ENCODE peak calls at places on chromosomes 4 and X, in eight cellular contexts. One of them, this sample, is unnamed.

GRCh38 chrX:110477593-110478228 is 119.1 kb downstream of the RTL9 start:
- DNase-seq in fibroblast of lung: no peak
- DNase-seq in HCT116: no peak
- DNase-seq in left lung: no peak
- DNase-seq in adrenal gland: no peak
- DNase-seq in tibial artery: no peak
- DNase-seq in tibial nerve: no peak
- DNase-seq in OCI-LY7: no peak
- DNase-seq in this sample: no peak

GRCh38 chr4:15234585-15235126 is 193.2 kb upstream of the C1QTNF7 start:
- DNase-seq in fibroblast of lung: peak; percentile 96
- DNase-seq in HCT116: no peak
- DNase-seq in left lung: no peak
- DNase-seq in adrenal gland: no peak
- DNase-seq in tibial artery: no peak
- DNase-seq in tibial nerve: peak; percentile 44
- DNase-seq in OCI-LY7: no peak
- DNase-seq in this sample: no peak

GRCh38 chrX:8731579-8732395 is at the start of gene ANOS1:
- DNase-seq in fibroblast of lung: peak; percentile 67
- DNase-seq in HCT116: no peak
- DNase-seq in left lung: peak; percentile 85
- DNase-seq in adrenal gland: peak; percentile 27
- DNase-seq in tibial artery: peak; percentile 71
- DNase-seq in tibial nerve: peak; percentile 23
- DNase-seq in OCI-LY7: no peak
- DNase-seq in this sample: peak; percentile 27

GRCh38 chr4:77903186-77903585 is 40.6 kb downstream of the MRPL1 start:
- DNase-seq in fibroblast of lung: peak; percentile 19
- DNase-seq in HCT116: no peak
- DNase-seq in left lung: no peak
- DNase-seq in adrenal gland: no peak
- DNase-seq in tibial artery: no peak
- DNase-seq in tibial nerve: no peak
- DNase-seq in OCI-LY7: no peak
- DNase-seq in this sample: no peak

GRCh38 chr4:164700471-164700870 is 53.5 kb upstream of the SMIM31 start:
- DNase-seq in fibroblast of lung: no peak
- DNase-seq in HCT116: peak; percentile 56
- DNase-seq in left lung: peak; percentile 60
- DNase-seq in adrenal gland: no peak
- DNase-seq in tibial artery: no peak
- DNase-seq in tibial nerve: no peak
- DNase-seq in OCI-LY7: peak; percentile 5
- DNase-seq in this sample: no peak

GRCh38 chr4:7323872-7324650 is 110.7 kb downstream of the PSAPL1 start:
- DNase-seq in fibroblast of lung: no peak
- DNase-seq in HCT116: peak; percentile 7
- DNase-seq in left lung: peak; percentile 35
- DNase-seq in adrenal gland: no peak
- DNase-seq in tibial artery: peak; percentile 60
- DNase-seq in tibial nerve: no peak
- DNase-seq in OCI-LY7: no peak
- DNase-seq in this sample: no peak

GRCh38 chr4:64767547-64767946 is 358.3 kb upstream of the TECRL start:
- DNase-seq in fibroblast of lung: no peak
- DNase-seq in HCT116: no peak
- DNase-seq in left lung: no peak
- DNase-seq in adrenal gland: no peak
- DNase-seq in tibial artery: no peak
- DNase-seq in tibial nerve: no peak
- DNase-seq in OCI-LY7: no peak
- DNase-seq in this sample: no peak

GRCh38 chr4:84582988-84583870 is at the start of gene CDS1:
- DNase-seq in fibroblast of lung: no peak
- DNase-seq in HCT116: no peak
- DNase-seq in left lung: peak; percentile 91
- DNase-seq in adrenal gland: peak; percentile 42
- DNase-seq in tibial artery: peak; percentile 63
- DNase-seq in tibial nerve: no peak
- DNase-seq in OCI-LY7: no peak
- DNase-seq in this sample: peak; percentile 51

GRCh38 chr4:13642576-13642975 is 15.1 kb upstream of the BOD1L1 start:
- DNase-seq in fibroblast of lung: peak; percentile 53
- DNase-seq in HCT116: no peak
- DNase-seq in left lung: no peak
- DNase-seq in adrenal gland: peak; percentile 26
- DNase-seq in tibial artery: peak; percentile 72
- DNase-seq in tibial nerve: peak; percentile 37
- DNase-seq in OCI-LY7: no peak
- DNase-seq in this sample: no peak

GRCh38 chr4:163738521-163738920 is 244.0 kb downstream of the TMA16 start:
- DNase-seq in fibroblast of lung: no peak
- DNase-seq in HCT116: no peak
- DNase-seq in left lung: no peak
- DNase-seq in adrenal gland: no peak
- DNase-seq in tibial artery: no peak
- DNase-seq in tibial nerve: no peak
- DNase-seq in OCI-LY7: no peak
- DNase-seq in this sample: no peak

GRCh38 chrX:129235903-129236302 is 287.4 kb downstream of the SMARCA1 start:
- DNase-seq in fibroblast of lung: peak; percentile 23
- DNase-seq in HCT116: no peak
- DNase-seq in left lung: no peak
- DNase-seq in adrenal gland: no peak
- DNase-seq in tibial artery: no peak
- DNase-seq in tibial nerve: no peak
- DNase-seq in OCI-LY7: no peak
- DNase-seq in this sample: no peak

GRCh38 chrX:132181364-132181763 is 37.9 kb downstream of the RAP2C start:
- DNase-seq in fibroblast of lung: no peak
- DNase-seq in HCT116: no peak
- DNase-seq in left lung: no peak
- DNase-seq in adrenal gland: peak; percentile 50
- DNase-seq in tibial artery: no peak
- DNase-seq in tibial nerve: no peak
- DNase-seq in OCI-LY7: no peak
- DNase-seq in this sample: peak; percentile 47

GRCh38 chrX:15151267-15152196 is 118.4 kb downstream of the ASB9 start:
- DNase-seq in fibroblast of lung: no peak
- DNase-seq in HCT116: no peak
- DNase-seq in left lung: no peak
- DNase-seq in adrenal gland: no peak
- DNase-seq in tibial artery: no peak
- DNase-seq in tibial nerve: no peak
- DNase-seq in OCI-LY7: no peak
- DNase-seq in this sample: no peak

GRCh38 chrX:7346021-7346420 is 198.1 kb upstream of the PUDP start:
- DNase-seq in fibroblast of lung: peak; percentile 32
- DNase-seq in HCT116: no peak
- DNase-seq in left lung: no peak
- DNase-seq in adrenal gland: no peak
- DNase-seq in tibial artery: no peak
- DNase-seq in tibial nerve: no peak
- DNase-seq in OCI-LY7: no peak
- DNase-seq in this sample: no peak

GRCh38 chrX:154409222-154409871 is at the start of gene DNASE1L1:
- DNase-seq in fibroblast of lung: peak; percentile 90
- DNase-seq in HCT116: no peak
- DNase-seq in left lung: peak; percentile 96
- DNase-seq in adrenal gland: peak; percentile 88
- DNase-seq in tibial artery: peak; percentile 96
- DNase-seq in tibial nerve: peak; percentile 53
- DNase-seq in OCI-LY7: no peak
- DNase-seq in this sample: peak; percentile 61

GRCh38 chr4:36091997-36092396 is 152.3 kb downstream of the ARAP2 start:
- DNase-seq in fibroblast of lung: no peak
- DNase-seq in HCT116: no peak
- DNase-seq in left lung: peak; percentile 27
- DNase-seq in adrenal gland: no peak
- DNase-seq in tibial artery: no peak
- DNase-seq in tibial nerve: no peak
- DNase-seq in OCI-LY7: no peak
- DNase-seq in this sample: no peak

GRCh38 chr4:142467086-142467485 is 379.0 kb downstream of the INPP4B start:
- DNase-seq in fibroblast of lung: no peak
- DNase-seq in HCT116: no peak
- DNase-seq in left lung: no peak
- DNase-seq in adrenal gland: no peak
- DNase-seq in tibial artery: no peak
- DNase-seq in tibial nerve: no peak
- DNase-seq in OCI-LY7: no peak
- DNase-seq in this sample: no peak

DNA sequence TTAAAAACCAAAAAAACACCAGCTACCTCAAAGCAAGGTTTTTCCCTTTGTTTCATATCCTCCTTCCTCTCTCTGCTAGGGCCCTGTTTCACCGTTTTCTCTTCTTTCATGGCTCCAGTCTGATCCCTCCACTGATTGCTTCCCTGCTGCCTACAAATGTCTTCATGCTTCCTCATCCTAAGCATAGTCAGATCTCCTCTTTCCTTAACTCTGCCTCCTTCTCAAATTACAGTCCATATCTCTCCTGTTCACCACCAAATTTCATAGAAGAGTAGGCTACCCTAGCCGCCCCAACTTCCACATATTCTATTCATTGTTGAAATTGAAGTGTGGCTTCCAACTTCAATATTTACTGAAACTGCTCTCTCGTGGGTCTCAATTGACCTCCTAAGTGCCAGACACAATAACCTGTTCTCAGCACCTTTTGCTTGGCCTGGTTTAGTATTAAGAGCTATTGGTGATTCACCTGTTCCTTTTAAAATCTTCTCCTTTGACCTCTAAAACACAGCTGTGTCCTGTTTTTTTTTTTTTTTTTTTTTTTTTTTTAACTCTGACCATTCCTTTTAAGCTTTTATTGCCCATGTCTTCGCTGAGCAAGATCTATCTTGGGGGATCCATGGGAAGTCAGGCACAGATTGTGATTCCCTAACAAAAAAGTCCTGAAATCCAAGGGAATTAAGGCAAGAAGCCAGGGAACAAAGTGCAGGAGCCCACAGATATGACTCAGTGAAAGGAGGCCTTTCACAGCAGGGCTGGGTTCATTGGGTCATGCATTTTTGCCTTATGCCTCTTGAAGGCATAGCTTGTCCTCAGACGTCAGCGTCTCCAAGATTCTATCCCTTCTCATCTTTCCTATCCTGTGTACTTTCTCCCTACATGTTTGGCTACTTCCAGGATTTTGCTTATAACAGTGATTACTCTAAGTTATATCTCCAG is 85.4 kb downstream of the RPS3A start:
- DNase-seq in fibroblast of lung: peak; percentile 83
- DNase-seq in HCT116: peak; percentile 44
- DNase-seq in left lung: no peak
- DNase-seq in adrenal gland: no peak
- DNase-seq in tibial artery: no peak
- DNase-seq in tibial nerve: no peak
- DNase-seq in OCI-LY7: no peak
- DNase-seq in this sample: no peak
- H3K27ac ChIP-seq in fibroblast of lung: no peak overlapping the region
- H3K27ac ChIP-seq in HCT116: peak overlapping the region; percentile 19
- H3K27ac ChIP-seq in left lung: no peak overlapping the region
- H3K27ac ChIP-seq in adrenal gland: no peak overlapping the region
- H3K27ac ChIP-seq in tibial artery: no peak overlapping the region
- H3K27ac ChIP-seq in tibial nerve: peak overlapping the region; percentile 31
- H3K27ac ChIP-seq in OCI-LY7: no peak overlapping the region
- H3K27ac ChIP-seq in this sample: no peak overlapping the region

GRCh38 chrX:53280703-53281320 is 572 bp downstream of the IQSEC2 start:
- DNase-seq in fibroblast of lung: peak; percentile 63
- DNase-seq in HCT116: no peak
- DNase-seq in left lung: no peak
- DNase-seq in adrenal gland: peak; percentile 58
- DNase-seq in tibial artery: peak; percentile 66
- DNase-seq in tibial nerve: peak; percentile 56
- DNase-seq in OCI-LY7: no peak
- DNase-seq in this sample: peak; percentile 35

GRCh38 chrX:53282313-53282712 is 929 bp upstream of the IQSEC2 start:
- DNase-seq in fibroblast of lung: peak; percentile 22
- DNase-seq in HCT116: no peak
- DNase-seq in left lung: no peak
- DNase-seq in adrenal gland: no peak
- DNase-seq in tibial artery: no peak
- DNase-seq in tibial nerve: no peak
- DNase-seq in OCI-LY7: no peak
- DNase-seq in this sample: no peak

GRCh38 chrX:53280316-53280702 is 1.1 kb downstream of the IQSEC2 start:
- DNase-seq in fibroblast of lung: no peak
- DNase-seq in HCT116: no peak
- DNase-seq in left lung: no peak
- DNase-seq in adrenal gland: no peak
- DNase-seq in tibial artery: no peak
- DNase-seq in tibial nerve: no peak
- DNase-seq in OCI-LY7: no peak
- DNase-seq in this sample: no peak

GRCh38 chrX:53281321-53281822 is at the start of gene IQSEC2:
- DNase-seq in fibroblast of lung: peak; percentile 82
- DNase-seq in HCT116: peak; percentile 48
- DNase-seq in left lung: peak; percentile 89
- DNase-seq in adrenal gland: peak; percentile 89
- DNase-seq in tibial artery: peak; percentile 93
- DNase-seq in tibial nerve: peak; percentile 69
- DNase-seq in OCI-LY7: no peak
- DNase-seq in this sample: peak; percentile 88

GRCh38 chrX:53279296-53280237 is 1.8 kb downstream of the IQSEC2 start:
- DNase-seq in fibroblast of lung: no peak
- DNase-seq in HCT116: no peak
- DNase-seq in left lung: no peak
- DNase-seq in adrenal gland: no peak
- DNase-seq in tibial artery: no peak
- DNase-seq in tibial nerve: no peak
- DNase-seq in OCI-LY7: no peak
- DNase-seq in this sample: no peak
- TF ChIP-seq CTCF in fibroblast of lung: peak; percentile 16
- TF ChIP-seq CTCF in HCT116: peak; percentile 34
- TF ChIP-seq CTCF in left lung: no peak
- TF ChIP-seq CTCF in adrenal gland: no peak
- TF ChIP-seq CTCF in tibial artery: no peak
- TF ChIP-seq CTCF in tibial nerve: no peak
- TF ChIP-seq CTCF in OCI-LY7: no peak
- TF ChIP-seq CTCF in this sample: no peak

DNA sequence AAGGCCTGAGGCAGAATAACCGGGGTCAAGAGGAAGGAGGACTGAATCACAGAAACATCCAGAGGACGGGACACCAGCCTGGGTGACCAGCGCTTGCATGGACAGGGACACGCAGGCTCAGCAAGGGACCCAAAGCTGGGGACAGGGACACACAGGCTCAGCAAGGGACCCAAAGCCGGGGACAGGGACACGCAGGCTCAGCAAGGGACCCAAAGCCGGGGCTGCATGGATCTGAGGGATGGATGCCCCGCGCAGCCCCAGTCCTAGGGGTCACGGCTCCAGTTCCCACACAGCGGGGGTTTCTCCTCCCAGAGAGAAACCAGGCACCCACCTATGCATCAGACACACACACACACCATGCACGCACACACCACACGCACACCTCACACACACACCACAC is 32.5 kb downstream of the FAM53A start:
- DNase-seq in fibroblast of lung: no peak
- DNase-seq in HCT116: no peak
- DNase-seq in left lung: peak; percentile 49
- DNase-seq in adrenal gland: no peak
- DNase-seq in tibial artery: no peak
- DNase-seq in tibial nerve: no peak
- DNase-seq in OCI-LY7: no peak
- DNase-seq in this sample: no peak
- H3K4me3 ChIP-seq in fibroblast of lung: no peak overlapping the region
- H3K4me3 ChIP-seq in HCT116: no peak overlapping the region
- H3K4me3 ChIP-seq in left lung: no peak overlapping the region
- H3K4me3 ChIP-seq in adrenal gland: no peak overlapping the region
- H3K4me3 ChIP-seq in tibial artery: no peak overlapping the region
- H3K4me3 ChIP-seq in tibial nerve: no peak overlapping the region
- H3K4me3 ChIP-seq in OCI-LY7: no peak overlapping the region
- H3K4me3 ChIP-seq in this sample: no peak overlapping the region

GRCh38 chr4:169050308-169050707 is 40.3 kb upstream of the CBR4 start:
- DNase-seq in fibroblast of lung: no peak
- DNase-seq in HCT116: no peak
- DNase-seq in left lung: no peak
- DNase-seq in adrenal gland: peak; percentile 26
- DNase-seq in tibial artery: no peak
- DNase-seq in tibial nerve: no peak
- DNase-seq in OCI-LY7: no peak
- DNase-seq in this sample: no peak
- H3K27ac ChIP-seq in fibroblast of lung: no peak overlapping the region
- H3K27ac ChIP-seq in HCT116: no peak overlapping the region
- H3K27ac ChIP-seq in left lung: peak overlapping the region; percentile 25
- H3K27ac ChIP-seq in adrenal gland: no peak overlapping the region
- H3K27ac ChIP-seq in tibial artery: no peak overlapping the region
- H3K27ac ChIP-seq in tibial nerve: no peak overlapping the region
- H3K27ac ChIP-seq in OCI-LY7: no peak overlapping the region
- H3K27ac ChIP-seq in this sample: no peak overlapping the region

This sample was measured in pancreas.